ENCODE peak calls at places on chromosomes 1 and 21, in four cellular contexts. One of them, this sample, is unnamed.

GRCh38 chr1:172556461-172556860 is 23.5 kb downstream of the SUCO start:
- DNase-seq in COR-L47: no peak
- DNase-seq in KG1: no peak
- DNase-seq in AG04450: no peak
- DNase-seq in this sample: no peak

GRCh38 chr1:100219879-100220278 is 29.8 kb downstream of the DBT start:
- DNase-seq in KG1: no peak
- DNase-seq in AG04450: no peak
- DNase-seq in COR-L47: no peak
- DNase-seq in this sample: no peak

GRCh38 chr1:9316080-9316444 is 23.4 kb downstream of the SPSB1 start:
- DNase-seq in AG04450: no peak
- DNase-seq in COR-L47: no peak
- DNase-seq in KG1: no peak
- DNase-seq in this sample: no peak

GRCh38 chr1:161119379-161120061 is 1.6 kb downstream of the NIT1 start:
- DNase-seq in AG04450: no peak
- DNase-seq in KG1: no peak
- DNase-seq in COR-L47: no peak
- DNase-seq in this sample: no peak

GRCh38 chr1:179808503-179808902 is 65.4 kb downstream of the FAM163A start:
- DNase-seq in KG1: no peak
- DNase-seq in AG04450: no peak
- DNase-seq in COR-L47: no peak
- DNase-seq in this sample: no peak

GRCh38 chr1:9449106-9449627 is 90.1 kb upstream of the SLC25A33 start:
- DNase-seq in KG1: no peak
- DNase-seq in COR-L47: no peak
- DNase-seq in AG04450: no peak
- DNase-seq in this sample: no peak

GRCh38 chr1:75203415-75204277 is 69.5 kb downstream of the LHX8 start:
- DNase-seq in KG1: peak; percentile 6
- DNase-seq in AG04450: peak; percentile 0
- DNase-seq in COR-L47: peak; percentile 64
- DNase-seq in this sample: peak; percentile 42

GRCh38 chr1:163885510-163885909 is 563.8 kb downstream of the NUF2 start:
- DNase-seq in KG1: no peak
- DNase-seq in COR-L47: no peak
- DNase-seq in AG04450: no peak
- DNase-seq in this sample: no peak

GRCh38 chr21:39728341-39728740 is 16.6 kb upstream of the IGSF5 start:
- DNase-seq in KG1: no peak
- DNase-seq in AG04450: no peak
- DNase-seq in COR-L47: no peak
- DNase-seq in this sample: no peak

GRCh38 chr1:2556277-2557145 is at the start of gene TNFRSF14:
- DNase-seq in KG1: peak; percentile 31
- DNase-seq in AG04450: no peak
- DNase-seq in COR-L47: peak; percentile 61
- DNase-seq in this sample: peak; percentile 44

GRCh38 chr1:226984521-226985238 is 44.6 kb downstream of the COQ8A start:
- DNase-seq in AG04450: no peak
- DNase-seq in KG1: no peak
- DNase-seq in COR-L47: no peak
- DNase-seq in this sample: no peak

GRCh38 chr1:192104852-192105251 is 53.4 kb upstream of the RGS18 start:
- DNase-seq in COR-L47: no peak
- DNase-seq in AG04450: peak; percentile 65
- DNase-seq in KG1: no peak
- DNase-seq in this sample: no peak

GRCh38 chr1:81670286-81670685 is 130.4 kb upstream of the ADGRL2 start:
- DNase-seq in AG04450: peak; percentile 87
- DNase-seq in COR-L47: peak; percentile 76
- DNase-seq in KG1: no peak
- DNase-seq in this sample: no peak

GRCh38 chr1:154896811-154897286 is 26.8 kb upstream of the KCNN3 start:
- DNase-seq in COR-L47: no peak
- DNase-seq in KG1: no peak
- DNase-seq in AG04450: no peak
- DNase-seq in this sample: no peak

GRCh38 chr21:35885942-35886541 is 174.3 kb downstream of the SETD4 start:
- DNase-seq in COR-L47: no peak
- DNase-seq in AG04450: no peak
- DNase-seq in KG1: no peak
- DNase-seq in this sample: peak; percentile 25

GRCh38 chr1:6144622-6145021 is 35.5 kb downstream of the CHD5 start:
- DNase-seq in KG1: no peak
- DNase-seq in AG04450: no peak
- DNase-seq in COR-L47: no peak
- DNase-seq in this sample: no peak

GRCh38 chr1:63779338-63779819 is 5.6 kb downstream of the ROR1 start:
- DNase-seq in COR-L47: no peak
- DNase-seq in AG04450: peak; percentile 29
- DNase-seq in KG1: no peak
- DNase-seq in this sample: no peak

GRCh38 chr1:241747992-241748391 is 95.9 kb downstream of the WDR64 start:
- DNase-seq in AG04450: no peak
- DNase-seq in KG1: no peak
- DNase-seq in COR-L47: no peak
- DNase-seq in this sample: no peak

GRCh38 chr21:31395268-31395667 is 51.2 kb upstream of the TIAM1 start:
- DNase-seq in COR-L47: no peak
- DNase-seq in KG1: no peak
- DNase-seq in AG04450: no peak
- DNase-seq in this sample: no peak

GRCh38 chr1:1091344-1092148 is 17.4 kb upstream of the RNF223 start:
- DNase-seq in AG04450: no peak
- DNase-seq in KG1: no peak
- DNase-seq in COR-L47: no peak
- DNase-seq in this sample: no peak

GRCh38 chr1:217036757-217037156 is 313.5 kb upstream of the ESRRG start:
- DNase-seq in COR-L47: no peak
- DNase-seq in KG1: no peak
- DNase-seq in AG04450: no peak
- DNase-seq in this sample: no peak

GRCh38 chr1:32742956-32743355 is 40.4 kb upstream of the SYNC start:
- DNase-seq in KG1: no peak
- DNase-seq in AG04450: no peak
- DNase-seq in COR-L47: no peak
- DNase-seq in this sample: no peak

GRCh38 chr1:3652538-3653285 is 396 bp downstream of the TP73 start:
- DNase-seq in COR-L47: peak; percentile 56
- DNase-seq in KG1: no peak
- DNase-seq in AG04450: no peak
- DNase-seq in this sample: peak; percentile 63

GRCh38 chr1:164017239-164017638 is 541.7 kb upstream of the PBX1 start:
- DNase-seq in KG1: no peak
- DNase-seq in AG04450: no peak
- DNase-seq in COR-L47: no peak
- DNase-seq in this sample: no peak

GRCh38 chr1:16605532-16605931 is 7.8 kb downstream of the NBPF1 start:
- DNase-seq in KG1: no peak
- DNase-seq in COR-L47: no peak
- DNase-seq in AG04450: no peak
- DNase-seq in this sample: no peak

GRCh38 chr1:156497078-156497742 is 3.4 kb downstream of the MEF2D start:
- DNase-seq in COR-L47: no peak
- DNase-seq in AG04450: no peak
- DNase-seq in KG1: no peak
- DNase-seq in this sample: no peak

GRCh38 chr1:33327587-33328325 is 6.9 kb upstream of the A3GALT2 start:
- DNase-seq in AG04450: peak; percentile 92
- DNase-seq in COR-L47: no peak
- DNase-seq in KG1: no peak
- DNase-seq in this sample: no peak

GRCh38 chr1:53747841-53748240 is 8.9 kb upstream of the GLIS1 start:
- DNase-seq in AG04450: no peak
- DNase-seq in COR-L47: no peak
- DNase-seq in KG1: no peak
- DNase-seq in this sample: no peak

GRCh38 chr1:235708390-235708962 is 58.9 kb upstream of the GNG4 start:
- DNase-seq in COR-L47: no peak
- DNase-seq in KG1: no peak
- DNase-seq in AG04450: no peak
- DNase-seq in this sample: peak; percentile 39